ENCODE peak calls at places on chromosome 14, in eight cellular contexts. One of them, this sample, is unnamed.

GRCh38 chr14:70714055-70714550 is 72.4 kb downstream of the TTC9 start:
- DNase-seq in stimulated activated CD8-positive, alpha-beta memory T cell treated with anti-CD3 and anti-CD28 coated beads, Interleukin-2, amount 100 ng/mL, for 1 hour: peak; percentile 8
- DNase-seq in AG04450: peak; percentile 7
- DNase-seq in fibroblast of the conjunctiva: peak; percentile 39
- DNase-seq in T-helper 17 cell: no peak
- DNase-seq in GM20000: peak; percentile 47
- DNase-seq in cardiac muscle cell: peak; percentile 79
- DNase-seq in astrocyte of the cerebellum: peak; percentile 70
- DNase-seq in this sample: peak; percentile 50

GRCh38 chr14:33755358-33755757 is 195.5 kb downstream of the EGLN3 start:
- DNase-seq in stimulated activated CD8-positive, alpha-beta memory T cell treated with anti-CD3 and anti-CD28 coated beads, Interleukin-2, amount 100 ng/mL, for 1 hour: no peak
- DNase-seq in AG04450: no peak
- DNase-seq in fibroblast of the conjunctiva: no peak
- DNase-seq in T-helper 17 cell: no peak
- DNase-seq in GM20000: no peak
- DNase-seq in cardiac muscle cell: no peak
- DNase-seq in astrocyte of the cerebellum: no peak
- DNase-seq in this sample: no peak

GRCh38 chr14:26281280-26281998 is 316.4 kb downstream of the NOVA1 start:
- DNase-seq in stimulated activated CD8-positive, alpha-beta memory T cell treated with anti-CD3 and anti-CD28 coated beads, Interleukin-2, amount 100 ng/mL, for 1 hour: no peak
- DNase-seq in AG04450: peak; percentile 37
- DNase-seq in fibroblast of the conjunctiva: peak; percentile 39
- DNase-seq in T-helper 17 cell: no peak
- DNase-seq in GM20000: no peak
- DNase-seq in cardiac muscle cell: peak; percentile 43
- DNase-seq in astrocyte of the cerebellum: peak; percentile 19
- DNase-seq in this sample: no peak

GRCh38 chr14:87629788-87630187 is 363.2 kb downstream of the GALC start:
- DNase-seq in stimulated activated CD8-positive, alpha-beta memory T cell treated with anti-CD3 and anti-CD28 coated beads, Interleukin-2, amount 100 ng/mL, for 1 hour: no peak
- DNase-seq in AG04450: no peak
- DNase-seq in fibroblast of the conjunctiva: no peak
- DNase-seq in T-helper 17 cell: no peak
- DNase-seq in GM20000: no peak
- DNase-seq in cardiac muscle cell: no peak
- DNase-seq in astrocyte of the cerebellum: no peak
- DNase-seq in this sample: no peak

GRCh38 chr14:99572173-99572999 is 31.6 kb downstream of the CCDC85C start:
- DNase-seq in stimulated activated CD8-positive, alpha-beta memory T cell treated with anti-CD3 and anti-CD28 coated beads, Interleukin-2, amount 100 ng/mL, for 1 hour: no peak
- DNase-seq in AG04450: no peak
- DNase-seq in fibroblast of the conjunctiva: no peak
- DNase-seq in T-helper 17 cell: no peak
- DNase-seq in GM20000: no peak
- DNase-seq in cardiac muscle cell: peak; percentile 47
- DNase-seq in astrocyte of the cerebellum: no peak
- DNase-seq in this sample: no peak

GRCh38 chr14:64391986-64392385 is 3.8 kb downstream of the MTHFD1 start:
- DNase-seq in stimulated activated CD8-positive, alpha-beta memory T cell treated with anti-CD3 and anti-CD28 coated beads, Interleukin-2, amount 100 ng/mL, for 1 hour: no peak
- DNase-seq in AG04450: no peak
- DNase-seq in fibroblast of the conjunctiva: no peak
- DNase-seq in T-helper 17 cell: no peak
- DNase-seq in GM20000: no peak
- DNase-seq in cardiac muscle cell: no peak
- DNase-seq in astrocyte of the cerebellum: no peak
- DNase-seq in this sample: no peak

GRCh38 chr14:37595809-37596595 is 573 bp downstream of the TTC6 start:
- DNase-seq in stimulated activated CD8-positive, alpha-beta memory T cell treated with anti-CD3 and anti-CD28 coated beads, Interleukin-2, amount 100 ng/mL, for 1 hour: peak; percentile 21
- DNase-seq in AG04450: no peak
- DNase-seq in fibroblast of the conjunctiva: no peak
- DNase-seq in T-helper 17 cell: no peak
- DNase-seq in GM20000: peak; percentile 61
- DNase-seq in cardiac muscle cell: no peak
- DNase-seq in astrocyte of the cerebellum: no peak
- DNase-seq in this sample: no peak

GRCh38 chr14:29035129-29035528 is 268.5 kb downstream of the FOXG1 start:
- DNase-seq in stimulated activated CD8-positive, alpha-beta memory T cell treated with anti-CD3 and anti-CD28 coated beads, Interleukin-2, amount 100 ng/mL, for 1 hour: no peak
- DNase-seq in AG04450: no peak
- DNase-seq in fibroblast of the conjunctiva: peak; percentile 24
- DNase-seq in T-helper 17 cell: no peak
- DNase-seq in GM20000: no peak
- DNase-seq in cardiac muscle cell: no peak
- DNase-seq in astrocyte of the cerebellum: no peak
- DNase-seq in this sample: no peak

GRCh38 chr14:92902726-92903125 is 20.2 kb upstream of the CHGA start:
- DNase-seq in stimulated activated CD8-positive, alpha-beta memory T cell treated with anti-CD3 and anti-CD28 coated beads, Interleukin-2, amount 100 ng/mL, for 1 hour: no peak
- DNase-seq in AG04450: no peak
- DNase-seq in fibroblast of the conjunctiva: no peak
- DNase-seq in T-helper 17 cell: no peak
- DNase-seq in GM20000: no peak
- DNase-seq in cardiac muscle cell: no peak
- DNase-seq in astrocyte of the cerebellum: no peak
- DNase-seq in this sample: no peak

GRCh38 chr14:72666610-72667009 is 227.3 kb downstream of the DPF3 start:
- DNase-seq in stimulated activated CD8-positive, alpha-beta memory T cell treated with anti-CD3 and anti-CD28 coated beads, Interleukin-2, amount 100 ng/mL, for 1 hour: no peak
- DNase-seq in AG04450: peak; percentile 50
- DNase-seq in fibroblast of the conjunctiva: no peak
- DNase-seq in T-helper 17 cell: no peak
- DNase-seq in GM20000: no peak
- DNase-seq in cardiac muscle cell: no peak
- DNase-seq in astrocyte of the cerebellum: peak; percentile 46
- DNase-seq in this sample: no peak

GRCh38 chr14:78029471-78030372 is 140.5 kb upstream of the NRXN3 start:
- DNase-seq in stimulated activated CD8-positive, alpha-beta memory T cell treated with anti-CD3 and anti-CD28 coated beads, Interleukin-2, amount 100 ng/mL, for 1 hour: no peak
- DNase-seq in AG04450: no peak
- DNase-seq in fibroblast of the conjunctiva: no peak
- DNase-seq in T-helper 17 cell: no peak
- DNase-seq in GM20000: no peak
- DNase-seq in cardiac muscle cell: no peak
- DNase-seq in astrocyte of the cerebellum: no peak
- DNase-seq in this sample: no peak

GRCh38 chr14:69531135-69531534 is 43.5 kb downstream of the CCDC177 start:
- DNase-seq in stimulated activated CD8-positive, alpha-beta memory T cell treated with anti-CD3 and anti-CD28 coated beads, Interleukin-2, amount 100 ng/mL, for 1 hour: no peak
- DNase-seq in AG04450: no peak
- DNase-seq in fibroblast of the conjunctiva: no peak
- DNase-seq in T-helper 17 cell: no peak
- DNase-seq in GM20000: no peak
- DNase-seq in cardiac muscle cell: no peak
- DNase-seq in astrocyte of the cerebellum: no peak
- DNase-seq in this sample: no peak

GRCh38 chr14:96264850-96265249 is 8.8 kb downstream of the BDKRB1 start:
- DNase-seq in stimulated activated CD8-positive, alpha-beta memory T cell treated with anti-CD3 and anti-CD28 coated beads, Interleukin-2, amount 100 ng/mL, for 1 hour: no peak
- DNase-seq in AG04450: no peak
- DNase-seq in fibroblast of the conjunctiva: no peak
- DNase-seq in T-helper 17 cell: no peak
- DNase-seq in GM20000: no peak
- DNase-seq in cardiac muscle cell: no peak
- DNase-seq in astrocyte of the cerebellum: no peak
- DNase-seq in this sample: no peak

GRCh38 chr14:49594347-49595089 is 4.2 kb upstream of the LRR1 start:
- DNase-seq in stimulated activated CD8-positive, alpha-beta memory T cell treated with anti-CD3 and anti-CD28 coated beads, Interleukin-2, amount 100 ng/mL, for 1 hour: no peak
- DNase-seq in AG04450: peak; percentile 46
- DNase-seq in fibroblast of the conjunctiva: no peak
- DNase-seq in T-helper 17 cell: no peak
- DNase-seq in GM20000: peak; percentile 42
- DNase-seq in cardiac muscle cell: peak; percentile 80
- DNase-seq in astrocyte of the cerebellum: no peak
- DNase-seq in this sample: no peak

GRCh38 chr14:96060161-96060933 is 21.2 kb downstream of the C14orf132 start:
- DNase-seq in stimulated activated CD8-positive, alpha-beta memory T cell treated with anti-CD3 and anti-CD28 coated beads, Interleukin-2, amount 100 ng/mL, for 1 hour: no peak
- DNase-seq in AG04450: no peak
- DNase-seq in fibroblast of the conjunctiva: no peak
- DNase-seq in T-helper 17 cell: no peak
- DNase-seq in GM20000: no peak
- DNase-seq in cardiac muscle cell: no peak
- DNase-seq in astrocyte of the cerebellum: no peak
- DNase-seq in this sample: no peak

GRCh38 chr14:38808734-38809455 is 294.1 kb downstream of the SEC23A start:
- DNase-seq in stimulated activated CD8-positive, alpha-beta memory T cell treated with anti-CD3 and anti-CD28 coated beads, Interleukin-2, amount 100 ng/mL, for 1 hour: no peak
- DNase-seq in AG04450: no peak
- DNase-seq in fibroblast of the conjunctiva: no peak
- DNase-seq in T-helper 17 cell: no peak
- DNase-seq in GM20000: no peak
- DNase-seq in cardiac muscle cell: no peak
- DNase-seq in astrocyte of the cerebellum: no peak
- DNase-seq in this sample: no peak

GRCh38 chr14:93016275-93016845 is 93.4 kb downstream of the CHGA start:
- DNase-seq in stimulated activated CD8-positive, alpha-beta memory T cell treated with anti-CD3 and anti-CD28 coated beads, Interleukin-2, amount 100 ng/mL, for 1 hour: no peak
- DNase-seq in AG04450: no peak
- DNase-seq in fibroblast of the conjunctiva: no peak
- DNase-seq in T-helper 17 cell: no peak
- DNase-seq in GM20000: no peak
- DNase-seq in cardiac muscle cell: no peak
- DNase-seq in astrocyte of the cerebellum: no peak
- DNase-seq in this sample: no peak

GRCh38 chr14:85112762-85113161 is 417.2 kb upstream of the FLRT2 start:
- DNase-seq in stimulated activated CD8-positive, alpha-beta memory T cell treated with anti-CD3 and anti-CD28 coated beads, Interleukin-2, amount 100 ng/mL, for 1 hour: no peak
- DNase-seq in AG04450: no peak
- DNase-seq in fibroblast of the conjunctiva: no peak
- DNase-seq in T-helper 17 cell: no peak
- DNase-seq in GM20000: no peak
- DNase-seq in cardiac muscle cell: no peak
- DNase-seq in astrocyte of the cerebellum: no peak
- DNase-seq in this sample: no peak

GRCh38 chr14:101235042-101235871 is 326.0 kb upstream of the DIO3 start:
- DNase-seq in stimulated activated CD8-positive, alpha-beta memory T cell treated with anti-CD3 and anti-CD28 coated beads, Interleukin-2, amount 100 ng/mL, for 1 hour: no peak
- DNase-seq in AG04450: no peak
- DNase-seq in fibroblast of the conjunctiva: peak; percentile 10
- DNase-seq in T-helper 17 cell: no peak
- DNase-seq in GM20000: peak; percentile 75
- DNase-seq in cardiac muscle cell: peak; percentile 78
- DNase-seq in astrocyte of the cerebellum: no peak
- DNase-seq in this sample: peak; percentile 55

GRCh38 chr14:94411638-94412037 is 23.2 kb upstream of the SERPINA1 start:
- DNase-seq in stimulated activated CD8-positive, alpha-beta memory T cell treated with anti-CD3 and anti-CD28 coated beads, Interleukin-2, amount 100 ng/mL, for 1 hour: no peak
- DNase-seq in AG04450: no peak
- DNase-seq in fibroblast of the conjunctiva: no peak
- DNase-seq in T-helper 17 cell: no peak
- DNase-seq in GM20000: no peak
- DNase-seq in cardiac muscle cell: no peak
- DNase-seq in astrocyte of the cerebellum: no peak
- DNase-seq in this sample: no peak

GRCh38 chr14:95895720-95896119 is 19.1 kb downstream of the TUNAR start:
- DNase-seq in stimulated activated CD8-positive, alpha-beta memory T cell treated with anti-CD3 and anti-CD28 coated beads, Interleukin-2, amount 100 ng/mL, for 1 hour: no peak
- DNase-seq in AG04450: no peak
- DNase-seq in fibroblast of the conjunctiva: no peak
- DNase-seq in T-helper 17 cell: no peak
- DNase-seq in GM20000: no peak
- DNase-seq in cardiac muscle cell: no peak
- DNase-seq in astrocyte of the cerebellum: no peak
- DNase-seq in this sample: no peak

GRCh38 chr14:100810861-100811461 is 15.0 kb upstream of the MEG3 start:
- DNase-seq in stimulated activated CD8-positive, alpha-beta memory T cell treated with anti-CD3 and anti-CD28 coated beads, Interleukin-2, amount 100 ng/mL, for 1 hour: no peak
- DNase-seq in AG04450: no peak
- DNase-seq in fibroblast of the conjunctiva: no peak
- DNase-seq in T-helper 17 cell: no peak
- DNase-seq in GM20000: no peak
- DNase-seq in cardiac muscle cell: no peak
- DNase-seq in astrocyte of the cerebellum: peak; percentile 85
- DNase-seq in this sample: no peak

GRCh38 chr14:92951912-92952471 is 29.0 kb downstream of the CHGA start:
- DNase-seq in stimulated activated CD8-positive, alpha-beta memory T cell treated with anti-CD3 and anti-CD28 coated beads, Interleukin-2, amount 100 ng/mL, for 1 hour: peak; percentile 69
- DNase-seq in AG04450: peak; percentile 18
- DNase-seq in fibroblast of the conjunctiva: peak; percentile 53
- DNase-seq in T-helper 17 cell: peak; percentile 59
- DNase-seq in GM20000: peak; percentile 94
- DNase-seq in cardiac muscle cell: peak; percentile 73
- DNase-seq in astrocyte of the cerebellum: no peak
- DNase-seq in this sample: peak; percentile 76

GRCh38 chr14:100212476-100213333 is 26.2 kb upstream of the YY1 start:
- DNase-seq in stimulated activated CD8-positive, alpha-beta memory T cell treated with anti-CD3 and anti-CD28 coated beads, Interleukin-2, amount 100 ng/mL, for 1 hour: no peak
- DNase-seq in AG04450: no peak
- DNase-seq in fibroblast of the conjunctiva: no peak
- DNase-seq in T-helper 17 cell: no peak
- DNase-seq in GM20000: peak; percentile 32
- DNase-seq in cardiac muscle cell: no peak
- DNase-seq in astrocyte of the cerebellum: no peak
- DNase-seq in this sample: no peak

GRCh38 chr14:61223552-61223951 is 57.6 kb downstream of the TMEM30B start:
- DNase-seq in stimulated activated CD8-positive, alpha-beta memory T cell treated with anti-CD3 and anti-CD28 coated beads, Interleukin-2, amount 100 ng/mL, for 1 hour: no peak
- DNase-seq in AG04450: no peak
- DNase-seq in fibroblast of the conjunctiva: no peak
- DNase-seq in T-helper 17 cell: no peak
- DNase-seq in GM20000: no peak
- DNase-seq in cardiac muscle cell: no peak
- DNase-seq in astrocyte of the cerebellum: no peak
- DNase-seq in this sample: no peak

GRCh38 chr14:72755766-72756165 is 138.1 kb downstream of the DPF3 start:
- DNase-seq in stimulated activated CD8-positive, alpha-beta memory T cell treated with anti-CD3 and anti-CD28 coated beads, Interleukin-2, amount 100 ng/mL, for 1 hour: no peak
- DNase-seq in AG04450: no peak
- DNase-seq in fibroblast of the conjunctiva: peak; percentile 47
- DNase-seq in T-helper 17 cell: no peak
- DNase-seq in GM20000: no peak
- DNase-seq in cardiac muscle cell: peak; percentile 46
- DNase-seq in astrocyte of the cerebellum: no peak
- DNase-seq in this sample: no peak

GRCh38 chr14:52117433-52117832 is 48.6 kb upstream of the NID2 start:
- DNase-seq in stimulated activated CD8-positive, alpha-beta memory T cell treated with anti-CD3 and anti-CD28 coated beads, Interleukin-2, amount 100 ng/mL, for 1 hour: no peak
- DNase-seq in AG04450: no peak
- DNase-seq in fibroblast of the conjunctiva: no peak
- DNase-seq in T-helper 17 cell: no peak
- DNase-seq in GM20000: no peak
- DNase-seq in cardiac muscle cell: no peak
- DNase-seq in astrocyte of the cerebellum: no peak
- DNase-seq in this sample: no peak

This sample was measured in heart right ventricle.